ENCODE peak calls at places on chromosome 7, in five cellular contexts. C is uterus, O is Peyer's patch, M is body of pancreas, Q is tibial nerve. A is an unnamed sample.

GRCh38 chr7:73599151-73599882 is 20.9 kb upstream of the TBL2 start:
- DNase-seq in C (no peak), O (no peak), M (no peak), Q (no peak), A (no peak)

GRCh38 chr7:130904031-130904757 is 170.2 kb upstream of the KLF14 start:
- DNase-seq in C (no peak), O (no peak), M (no peak), Q (no peak), A (no peak)

GRCh38 chr7:28132959-28133745 is 47.4 kb downstream of the JAZF1 start:
- DNase-seq in C (no peak), O (no peak), M (no peak), Q (no peak), A (no peak)

GRCh38 chr7:80842479-80842797 is 76.4 kb downstream of the SEMA3C start:
- DNase-seq in C (no peak), O (no peak), M (no peak), Q (no peak), A (no peak)

GRCh38 chr7:38211940-38212339 is 33.9 kb downstream of the STARD3NL start:
- DNase-seq in C (peak; percentile 52), O (no peak), M (no peak), Q (no peak), A (no peak)

GRCh38 chr7:27150568-27151340 is 1.6 kb downstream of the HOXA3 start:
- DNase-seq in C (peak; percentile 85), O (peak; percentile 89), M (peak; percentile 62), Q (no peak), A (peak; percentile 73)

GRCh38 chr7:1676550-1677071 is 6.5 kb downstream of the ELFN1 start:
- DNase-seq in C (no peak), O (peak; percentile 30), M (peak; percentile 4), Q (peak; percentile 3), A (no peak)

GRCh38 chr7:118153551-118154177 is 30.3 kb upstream of the LSM8 start:
- DNase-seq in C (no peak), O (peak; percentile 55), M (peak; percentile 15), Q (no peak), A (peak; percentile 48)

GRCh38 chr7:116293139-116293538 is 82.8 kb downstream of the TES start:
- DNase-seq in C (no peak), O (no peak), M (no peak), Q (no peak), A (no peak)

GRCh38 chr7:28956608-28957063 is 1.5 kb downstream of the TRIL start:
- DNase-seq in C (peak; percentile 70), O (peak; percentile 67), M (peak; percentile 65), Q (peak; percentile 16), A (peak; percentile 52)

GRCh38 chr7:35723011-35723410 is 28.1 kb upstream of the HERPUD2 start:
- DNase-seq in C (no peak), O (no peak), M (no peak), Q (no peak), A (no peak)

GRCh38 chr7:47684728-47685127 is 102.8 kb upstream of the TNS3 start:
- DNase-seq in C (no peak), O (no peak), M (no peak), Q (no peak), A (no peak)

GRCh38 chr7:114970308-114970707 is 48.4 kb downstream of the MDFIC start:
- DNase-seq in C (no peak), O (no peak), M (no peak), Q (no peak), A (no peak)

GRCh38 chr7:39609462-39610149 is 13.8 kb upstream of the RALA start:
- DNase-seq in C (no peak), O (no peak), M (no peak), Q (no peak), A (no peak)

GRCh38 chr7:46131916-46132795 is 211.1 kb upstream of the IGFBP3 start:
- DNase-seq in C (no peak), O (no peak), M (no peak), Q (no peak), A (no peak)

GRCh38 chr7:30238721-30239441 is 45.5 kb upstream of the ZNRF2 start:
- DNase-seq in C (no peak), O (no peak), M (peak; percentile 85), Q (peak; percentile 35), A (no peak)
- H3K4me3 ChIP-seq in C (no peak overlapping the region), O (no peak overlapping the region), M (no peak overlapping the region), Q (no peak overlapping the region), A (no peak overlapping the region)

GRCh38 chr7:128343554-128344430 is at the start of gene RBM28:
- DNase-seq in C (peak; percentile 84), O (peak; percentile 92), M (peak; percentile 87), Q (peak; percentile 66), A (peak; percentile 90)
- TF ChIP-seq POLR2A in C (no peak), O (peak; percentile 44), M (no peak), Q (peak; percentile 43), A (no peak)

GRCh38 chr7:34090796-34091195 is 185.5 kb downstream of the BMPER start:
- DNase-seq in C (no peak), O (no peak), M (no peak), Q (no peak), A (no peak)

GRCh38 chr7:34086064-34086463 is 180.7 kb downstream of the BMPER start:
- DNase-seq in C (no peak), O (no peak), M (no peak), Q (no peak), A (no peak)

GRCh38 chr7:34091330-34091917 is 186.1 kb downstream of the BMPER start:
- DNase-seq in C (no peak), O (peak; percentile 64), M (peak; percentile 24), Q (no peak), A (peak; percentile 51)

GRCh38 chr7:34084651-34085050 is 179.3 kb downstream of the BMPER start:
- DNase-seq in C (no peak), O (no peak), M (no peak), Q (no peak), A (no peak)

GRCh38 chr7:34087892-34088891 is 182.9 kb downstream of the BMPER start:
- DNase-seq in C (no peak), O (no peak), M (peak; percentile 25), Q (no peak), A (peak; percentile 51)
- TF ChIP-seq CTCF in C (no peak), O (peak; percentile 36), M (peak; percentile 35), Q (peak; percentile 12), A (peak; percentile 44)

GRCh38 chr7:33905389-33906032 is at the start of gene BMPER:
- DNase-seq in C (peak; percentile 43), O (no peak), M (peak; percentile 28), Q (no peak), A (peak; percentile 38)

GRCh38 chr7:33903770-33904679 is 1.3 kb upstream of the BMPER start:
- DNase-seq in C (peak; percentile 59), O (peak; percentile 51), M (peak; percentile 12), Q (peak; percentile 33), A (peak; percentile 34)

GRCh38 chr7:33906697-33907096 is 1.4 kb downstream of the BMPER start:
- DNase-seq in C (no peak), O (no peak), M (no peak), Q (no peak), A (no peak)

GRCh38 chr7:33907625-33908024 is 2.3 kb downstream of the BMPER start:
- DNase-seq in C (no peak), O (no peak), M (no peak), Q (no peak), A (no peak)

GRCh38 chr7:33904680-33905388 is 505 bp upstream of the BMPER start:
- DNase-seq in C (peak; percentile 56), O (no peak), M (no peak), Q (no peak), A (peak; percentile 26)
- H3K4me3 ChIP-seq in C (peak overlapping the region; percentile 48), O (peak overlapping the region; percentile 57), M (peak overlapping the region; percentile 32), Q (peak overlapping the region; percentile 39), A (peak overlapping the region; percentile 61)